ENCODE peak calls at places on chromosomes 4 and X, in six cellular contexts. One of them, this sample, is unnamed. For H3K27me3, the result is how much of the 10 kb centered on the place peaks cover.

GRCh38 chr4:186805020-186805820 is 81.6 kb upstream of the FAT1 start:
- DNase-seq in neural progenitor cell: no peak
- DNase-seq in suprapubic skin: no peak
- DNase-seq in bronchial epithelial cell: no peak
- DNase-seq in IMR-90: no peak
- DNase-seq in effector memory CD4-positive, alpha-beta T cell: no peak
- DNase-seq in this sample: no peak

GRCh38 chrX:9595131-9595530 is 130.3 kb downstream of the TBL1X start:
- DNase-seq in neural progenitor cell: no peak
- DNase-seq in suprapubic skin: no peak
- DNase-seq in bronchial epithelial cell: no peak
- DNase-seq in IMR-90: peak
- DNase-seq in effector memory CD4-positive, alpha-beta T cell: no peak
- DNase-seq in this sample: no peak

GRCh38 chr4:176425035-176425434 is 105.3 kb downstream of the SPCS3 start:
- DNase-seq in neural progenitor cell: no peak
- DNase-seq in suprapubic skin: no peak
- DNase-seq in bronchial epithelial cell: peak
- DNase-seq in IMR-90: peak
- DNase-seq in effector memory CD4-positive, alpha-beta T cell: no peak
- DNase-seq in this sample: no peak

GRCh38 chr4:124958812-124959211 is 246.3 kb upstream of the ANKRD50 start:
- DNase-seq in neural progenitor cell: no peak
- DNase-seq in suprapubic skin: no peak
- DNase-seq in bronchial epithelial cell: peak
- DNase-seq in IMR-90: no peak
- DNase-seq in effector memory CD4-positive, alpha-beta T cell: no peak
- DNase-seq in this sample: no peak

GRCh38 chr4:77922158-77923094 is 59.8 kb downstream of the MRPL1 start:
- DNase-seq in neural progenitor cell: no peak
- DNase-seq in suprapubic skin: no peak
- DNase-seq in bronchial epithelial cell: peak
- DNase-seq in IMR-90: peak
- DNase-seq in effector memory CD4-positive, alpha-beta T cell: no peak
- DNase-seq in this sample: no peak

GRCh38 chrX:80879143-80879542 is 69.5 kb upstream of the BRWD3 start:
- DNase-seq in neural progenitor cell: no peak
- DNase-seq in suprapubic skin: no peak
- DNase-seq in bronchial epithelial cell: no peak
- DNase-seq in IMR-90: no peak
- DNase-seq in effector memory CD4-positive, alpha-beta T cell: no peak
- DNase-seq in this sample: no peak

GRCh38 chr4:155077860-155078259 is 130.6 kb upstream of the NPY2R start:
- DNase-seq in neural progenitor cell: peak
- DNase-seq in suprapubic skin: no peak
- DNase-seq in bronchial epithelial cell: no peak
- DNase-seq in IMR-90: no peak
- DNase-seq in effector memory CD4-positive, alpha-beta T cell: no peak
- DNase-seq in this sample: no peak

GRCh38 chrX:21940356-21940829 is at the start of gene SMS:
- DNase-seq in neural progenitor cell: peak
- DNase-seq in suprapubic skin: peak
- DNase-seq in bronchial epithelial cell: peak
- DNase-seq in IMR-90: peak
- DNase-seq in effector memory CD4-positive, alpha-beta T cell: peak
- DNase-seq in this sample: no peak

GRCh38 chr4:177384856-177385396 is 57.3 kb downstream of the AGA start:
- DNase-seq in neural progenitor cell: no peak
- DNase-seq in suprapubic skin: no peak
- DNase-seq in bronchial epithelial cell: no peak
- DNase-seq in IMR-90: no peak
- DNase-seq in effector memory CD4-positive, alpha-beta T cell: no peak
- DNase-seq in this sample: no peak

GRCh38 chr4:15162465-15163283 is 160.4 kb downstream of the CPEB2 start:
- DNase-seq in neural progenitor cell: no peak
- DNase-seq in suprapubic skin: no peak
- DNase-seq in bronchial epithelial cell: peak
- DNase-seq in IMR-90: peak
- DNase-seq in effector memory CD4-positive, alpha-beta T cell: no peak
- DNase-seq in this sample: no peak

GRCh38 chr4:16225996-16226815 is at the start of gene TAPT1:
- DNase-seq in neural progenitor cell: peak
- DNase-seq in suprapubic skin: peak
- DNase-seq in bronchial epithelial cell: no peak
- DNase-seq in IMR-90: peak
- DNase-seq in effector memory CD4-positive, alpha-beta T cell: peak
- DNase-seq in this sample: peak

GRCh38 chr4:94695389-94695788 is 62.4 kb upstream of the BMPR1B start:
- DNase-seq in neural progenitor cell: no peak
- DNase-seq in suprapubic skin: no peak
- DNase-seq in bronchial epithelial cell: no peak
- DNase-seq in IMR-90: peak
- DNase-seq in effector memory CD4-positive, alpha-beta T cell: no peak
- DNase-seq in this sample: no peak

GRCh38 chr4:78652282-78652876 is 100.8 kb downstream of the ANXA3 start:
- DNase-seq in neural progenitor cell: no peak
- DNase-seq in suprapubic skin: no peak
- DNase-seq in bronchial epithelial cell: no peak
- DNase-seq in IMR-90: no peak
- DNase-seq in effector memory CD4-positive, alpha-beta T cell: no peak
- DNase-seq in this sample: no peak

GRCh38 chrX:38313190-38313589 is 14.1 kb downstream of the RPGR start:
- DNase-seq in neural progenitor cell: no peak
- DNase-seq in suprapubic skin: no peak
- DNase-seq in bronchial epithelial cell: peak
- DNase-seq in IMR-90: peak
- DNase-seq in effector memory CD4-positive, alpha-beta T cell: no peak
- DNase-seq in this sample: no peak

GRCh38 chr4:112140536-112140935 is 4.7 kb upstream of the FAM241A start:
- DNase-seq in neural progenitor cell: no peak
- DNase-seq in suprapubic skin: no peak
- DNase-seq in bronchial epithelial cell: no peak
- DNase-seq in IMR-90: no peak
- DNase-seq in effector memory CD4-positive, alpha-beta T cell: no peak
- DNase-seq in this sample: no peak

GRCh38 chrX:134294548-134294947 is 57.6 kb downstream of the CCDC160 start:
- DNase-seq in neural progenitor cell: no peak
- DNase-seq in suprapubic skin: no peak
- DNase-seq in bronchial epithelial cell: peak
- DNase-seq in IMR-90: peak
- DNase-seq in effector memory CD4-positive, alpha-beta T cell: no peak
- DNase-seq in this sample: no peak

GRCh38 chrX:106973433-106974149 is 26.4 kb downstream of the MORC4 start:
- DNase-seq in neural progenitor cell: no peak
- DNase-seq in suprapubic skin: no peak
- DNase-seq in bronchial epithelial cell: no peak
- DNase-seq in IMR-90: peak
- DNase-seq in effector memory CD4-positive, alpha-beta T cell: no peak
- DNase-seq in this sample: no peak

GRCh38 chr4:164467493-164467892 is 286.4 kb upstream of the SMIM31 start:
- DNase-seq in neural progenitor cell: no peak
- DNase-seq in suprapubic skin: no peak
- DNase-seq in bronchial epithelial cell: peak
- DNase-seq in IMR-90: no peak
- DNase-seq in effector memory CD4-positive, alpha-beta T cell: no peak
- DNase-seq in this sample: no peak

GRCh38 chr4:100593933-100594332 is 76.1 kb upstream of the EMCN start:
- DNase-seq in neural progenitor cell: no peak
- DNase-seq in suprapubic skin: no peak
- DNase-seq in bronchial epithelial cell: no peak
- DNase-seq in IMR-90: no peak
- DNase-seq in effector memory CD4-positive, alpha-beta T cell: no peak
- DNase-seq in this sample: no peak

GRCh38 chr4:94641702-94642560 is 115.8 kb upstream of the BMPR1B start:
- DNase-seq in neural progenitor cell: no peak
- DNase-seq in suprapubic skin: no peak
- DNase-seq in bronchial epithelial cell: peak
- DNase-seq in IMR-90: peak
- DNase-seq in effector memory CD4-positive, alpha-beta T cell: no peak
- DNase-seq in this sample: no peak

GRCh38 chr4:104446431-104446925 is 48.2 kb downstream of the CXXC4 start:
- DNase-seq in neural progenitor cell: no peak
- DNase-seq in suprapubic skin: no peak
- DNase-seq in bronchial epithelial cell: no peak
- DNase-seq in IMR-90: no peak
- DNase-seq in effector memory CD4-positive, alpha-beta T cell: no peak
- DNase-seq in this sample: no peak

GRCh38 chrX:34866636-34867035 is 76.0 kb upstream of the FAM47B start:
- DNase-seq in neural progenitor cell: no peak
- DNase-seq in suprapubic skin: no peak
- DNase-seq in bronchial epithelial cell: no peak
- DNase-seq in IMR-90: peak
- DNase-seq in effector memory CD4-positive, alpha-beta T cell: no peak
- DNase-seq in this sample: no peak

GRCh38 chr4:104352211-104352610 is 142.5 kb downstream of the CXXC4 start:
- DNase-seq in neural progenitor cell: peak
- DNase-seq in suprapubic skin: no peak
- DNase-seq in bronchial epithelial cell: peak
- DNase-seq in IMR-90: no peak
- DNase-seq in effector memory CD4-positive, alpha-beta T cell: no peak
- DNase-seq in this sample: no peak

GRCh38 chrX:12042615-12043014 is 95.7 kb upstream of the FRMPD4 start:
- DNase-seq in neural progenitor cell: no peak
- DNase-seq in suprapubic skin: no peak
- DNase-seq in bronchial epithelial cell: no peak
- DNase-seq in IMR-90: no peak
- DNase-seq in effector memory CD4-positive, alpha-beta T cell: no peak
- DNase-seq in this sample: no peak

GRCh38 chr4:94678896-94679295 is 78.9 kb upstream of the BMPR1B start:
- DNase-seq in neural progenitor cell: no peak
- DNase-seq in suprapubic skin: no peak
- DNase-seq in bronchial epithelial cell: peak
- DNase-seq in IMR-90: peak
- DNase-seq in effector memory CD4-positive, alpha-beta T cell: no peak
- DNase-seq in this sample: no peak

GRCh38 chrX:96692454-96692853 is 7.8 kb downstream of the DIAPH2 start:
- DNase-seq in neural progenitor cell: no peak
- DNase-seq in suprapubic skin: no peak
- DNase-seq in bronchial epithelial cell: peak
- DNase-seq in IMR-90: peak
- DNase-seq in effector memory CD4-positive, alpha-beta T cell: no peak
- DNase-seq in this sample: no peak

GRCh38 chrX:50889582-50889981 is 21.0 kb upstream of the BMP15 start:
- DNase-seq in neural progenitor cell: no peak
- DNase-seq in suprapubic skin: no peak
- DNase-seq in bronchial epithelial cell: no peak
- DNase-seq in IMR-90: no peak
- DNase-seq in effector memory CD4-positive, alpha-beta T cell: no peak
- DNase-seq in this sample: no peak

GRCh38 chrX:126165401-126165720 is 728 bp downstream of the DCAF12L2 start:
- DNase-seq in neural progenitor cell: no peak
- DNase-seq in suprapubic skin: no peak
- DNase-seq in bronchial epithelial cell: no peak
- DNase-seq in IMR-90: no peak
- DNase-seq in effector memory CD4-positive, alpha-beta T cell: no peak
- DNase-seq in this sample: no peak

GRCh38 chrX:112688242-112688641 is 8.5 kb upstream of the LHFPL1 start:
- DNase-seq in neural progenitor cell: no peak
- DNase-seq in suprapubic skin: no peak
- DNase-seq in bronchial epithelial cell: no peak
- DNase-seq in IMR-90: no peak
- DNase-seq in effector memory CD4-positive, alpha-beta T cell: no peak
- DNase-seq in this sample: no peak
- H3K27me3 ChIP-seq in neural progenitor cell: under half
- H3K27me3 ChIP-seq in suprapubic skin: under half
- H3K27me3 ChIP-seq in bronchial epithelial cell: under half
- H3K27me3 ChIP-seq in IMR-90: under half
- H3K27me3 ChIP-seq in effector memory CD4-positive, alpha-beta T cell: under half
- H3K27me3 ChIP-seq in this sample: under half

GRCh38 chr4:3481783-3482397 is 18.8 kb downstream of the DOK7 start:
- DNase-seq in neural progenitor cell: no peak
- DNase-seq in suprapubic skin: no peak
- DNase-seq in bronchial epithelial cell: no peak
- DNase-seq in IMR-90: no peak
- DNase-seq in effector memory CD4-positive, alpha-beta T cell: no peak
- DNase-seq in this sample: no peak
- H3K27me3 ChIP-seq in neural progenitor cell: half or more
- H3K27me3 ChIP-seq in suprapubic skin: half or more
- H3K27me3 ChIP-seq in bronchial epithelial cell: under half
- H3K27me3 ChIP-seq in IMR-90: half or more
- H3K27me3 ChIP-seq in effector memory CD4-positive, alpha-beta T cell: under half
- H3K27me3 ChIP-seq in this sample: under half

GRCh38 chrX:40169193-40170086 is 71.7 kb upstream of the BCOR start:
- DNase-seq in neural progenitor cell: peak
- DNase-seq in suprapubic skin: peak
- DNase-seq in bronchial epithelial cell: peak
- DNase-seq in IMR-90: peak
- DNase-seq in effector memory CD4-positive, alpha-beta T cell: peak
- DNase-seq in this sample: no peak

GRCh38 chrX:40172169-40172979 is 74.6 kb upstream of the BCOR start:
- DNase-seq in neural progenitor cell: peak
- DNase-seq in suprapubic skin: peak
- DNase-seq in bronchial epithelial cell: no peak
- DNase-seq in IMR-90: peak
- DNase-seq in effector memory CD4-positive, alpha-beta T cell: no peak
- DNase-seq in this sample: no peak

GRCh38 chrX:40170830-40171512 is 73.2 kb upstream of the BCOR start:
- DNase-seq in neural progenitor cell: peak
- DNase-seq in suprapubic skin: no peak
- DNase-seq in bronchial epithelial cell: no peak
- DNase-seq in IMR-90: no peak
- DNase-seq in effector memory CD4-positive, alpha-beta T cell: no peak
- DNase-seq in this sample: no peak

GRCh38 chrX:40172980-40173661 is 75.4 kb upstream of the BCOR start:
- DNase-seq in neural progenitor cell: no peak
- DNase-seq in suprapubic skin: peak
- DNase-seq in bronchial epithelial cell: no peak
- DNase-seq in IMR-90: no peak
- DNase-seq in effector memory CD4-positive, alpha-beta T cell: no peak
- DNase-seq in this sample: no peak

DNA sequence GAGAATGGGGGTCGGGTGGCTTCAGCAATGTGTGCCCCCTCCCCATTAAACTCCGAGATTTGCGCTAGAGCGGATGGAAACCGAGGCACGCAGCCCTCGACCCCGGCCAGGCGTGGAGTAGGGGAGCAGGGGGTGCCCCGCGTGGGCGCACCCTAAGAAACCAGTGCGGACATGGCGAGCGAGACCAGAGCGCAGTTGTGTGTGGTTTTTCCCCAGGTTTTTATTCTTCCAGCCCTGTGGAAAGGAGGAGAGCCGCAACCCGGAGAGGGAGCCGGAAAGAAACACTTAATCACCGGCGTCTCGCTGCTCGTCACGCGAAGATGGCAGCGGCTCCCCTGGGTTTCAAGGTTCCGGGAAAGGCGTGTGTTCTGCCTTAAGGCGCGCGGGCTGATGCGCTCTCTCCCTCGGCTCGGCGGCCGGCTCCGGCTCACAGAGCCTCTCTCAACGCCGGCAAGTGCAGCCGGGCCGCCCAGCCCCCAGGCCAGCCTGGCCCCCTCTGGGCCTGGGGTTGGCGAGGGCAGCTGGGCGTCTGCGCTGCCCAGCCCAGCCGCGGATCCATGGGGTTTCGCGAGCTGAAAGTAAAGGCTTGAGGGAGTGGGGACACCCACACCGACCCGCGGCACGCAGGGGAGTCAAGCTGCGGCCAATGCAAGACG is 73.9 kb upstream of the BCOR start:
- DNase-seq in neural progenitor cell: peak
- DNase-seq in suprapubic skin: peak
- DNase-seq in bronchial epithelial cell: no peak
- DNase-seq in IMR-90: no peak
- DNase-seq in effector memory CD4-positive, alpha-beta T cell: no peak
- DNase-seq in this sample: no peak
- H3K27me3 ChIP-seq in neural progenitor cell: half or more
- H3K27me3 ChIP-seq in suprapubic skin: under half
- H3K27me3 ChIP-seq in bronchial epithelial cell: under half
- H3K27me3 ChIP-seq in IMR-90: under half
- H3K27me3 ChIP-seq in effector memory CD4-positive, alpha-beta T cell: under half
- H3K27me3 ChIP-seq in this sample: under half

GRCh38 chr4:99011910-99012309 is 16.4 kb downstream of the METAP1 start:
- DNase-seq in neural progenitor cell: no peak
- DNase-seq in suprapubic skin: no peak
- DNase-seq in bronchial epithelial cell: no peak
- DNase-seq in IMR-90: no peak
- DNase-seq in effector memory CD4-positive, alpha-beta T cell: no peak
- DNase-seq in this sample: no peak
- H3K27me3 ChIP-seq in neural progenitor cell: under half
- H3K27me3 ChIP-seq in suprapubic skin: under half
- H3K27me3 ChIP-seq in bronchial epithelial cell: under half
- H3K27me3 ChIP-seq in IMR-90: under half
- H3K27me3 ChIP-seq in effector memory CD4-positive, alpha-beta T cell: under half
- H3K27me3 ChIP-seq in this sample: under half